ENCODE peak calls at places on chromosomes 5 and 9, in ten cellular contexts. J, T, O, S, H, K, D, U, Q and M are unnamed samples.

GRCh38 chr9:80842383-80842782 is 847.0 kb downstream of the TLE1 start:
- DNase-seq in O (peak; percentile 7), Q (peak; percentile 22), H (no peak), S (no peak), J (no peak), K (no peak), T (no peak), D (peak; percentile 3), U (no peak), M (no peak)

GRCh38 chr5:97624861-97625260 is 441.8 kb upstream of the RIOK2 start:
- DNase-seq in D (no peak), U (no peak), O (peak; percentile 71), J (no peak), K (no peak), Q (no peak), T (no peak), H (no peak), S (no peak), M (no peak)

GRCh38 chr5:1048162-1048721 is 39.6 kb downstream of the NKD2 start:
- DNase-seq in J (no peak), S (no peak), Q (no peak), T (no peak), O (no peak), U (no peak), H (no peak), D (no peak), K (no peak), M (no peak)

GRCh38 chr9:137630126-137630525 is 11.3 kb downstream of the EHMT1 start:
- DNase-seq in T (no peak), U (no peak), J (no peak), D (no peak), Q (no peak), O (no peak), S (no peak), K (no peak), H (no peak), M (no peak)

GRCh38 chr5:158375531-158375930 is 516.6 kb upstream of the CLINT1 start:
- DNase-seq in Q (no peak), J (no peak), K (no peak), T (no peak), H (no peak), U (no peak), O (no peak), S (no peak), D (no peak), M (no peak)

GRCh38 chr9:110213413-110214044 is 5.6 kb upstream of the C9orf152 start:
- DNase-seq in Q (no peak), D (no peak), U (no peak), T (no peak), O (no peak), K (no peak), S (no peak), J (no peak), H (no peak), M (no peak)

GRCh38 chr5:174489920-174490597 is 234.3 kb upstream of the MSX2 start:
- DNase-seq in T (no peak), U (no peak), K (no peak), J (no peak), O (no peak), H (no peak), D (no peak), S (no peak), Q (no peak), M (no peak)

GRCh38 chr5:149887622-149888183 is 56.9 kb downstream of the PDE6A start:
- DNase-seq in Q (peak; percentile 56), D (peak; percentile 86), H (no peak), U (no peak), K (peak; percentile 83), J (no peak), O (peak; percentile 90), S (no peak), T (no peak), M (no peak)

GRCh38 chr9:109035684-109036423 is 22.6 kb upstream of the CTNNAL1 start:
- DNase-seq in T (no peak), J (no peak), D (peak; percentile 94), K (peak; percentile 86), U (no peak), O (peak; percentile 91), Q (peak; percentile 78), S (no peak), H (no peak), M (no peak)

GRCh38 chr5:147780924-147781530 is 1.5 kb downstream of the JAKMIP2 start:
- DNase-seq in U (no peak), O (no peak), D (no peak), H (no peak), T (no peak), S (no peak), K (no peak), J (no peak), Q (no peak), M (no peak)

GRCh38 chr5:58849995-58850667 is 267.3 kb downstream of the RAB3C start:
- DNase-seq in S (no peak), T (no peak), D (peak; percentile 57), J (peak; percentile 38), Q (peak; percentile 57), H (no peak), U (peak; percentile 28), O (peak; percentile 47), K (peak; percentile 23), M (no peak)

GRCh38 chr5:57753446-57753845 is 270.8 kb upstream of the ACTBL2 start:
- DNase-seq in O (no peak), U (no peak), Q (no peak), K (no peak), J (no peak), H (no peak), T (no peak), S (no peak), D (no peak), M (no peak)

GRCh38 chr5:150295741-150296486 is 6.3 kb upstream of the CAMK2A start:
- DNase-seq in D (no peak), H (no peak), O (no peak), T (no peak), U (no peak), K (no peak), S (no peak), Q (no peak), J (no peak), M (no peak)

GRCh38 chr5:111530298-111530740 is 18.0 kb upstream of the STARD4 start:
- DNase-seq in S (peak; percentile 88), D (peak; percentile 78), O (no peak), K (peak; percentile 81), U (no peak), J (no peak), T (peak; percentile 47), Q (no peak), H (peak; percentile 82), M (peak; percentile 52)

GRCh38 chr5:66864240-66864884 is 268.2 kb downstream of the MAST4 start:
- DNase-seq in D (peak; percentile 52), O (peak; percentile 72), S (no peak), U (peak; percentile 40), K (no peak), T (no peak), Q (peak; percentile 76), J (no peak), H (no peak), M (peak; percentile 5)

GRCh38 chr9:100428871-100429654 is 2.1 kb downstream of the MSANTD3 start:
- DNase-seq in S (no peak), J (no peak), H (peak; percentile 16), Q (peak; percentile 99), U (no peak), K (peak; percentile 94), T (no peak), D (peak; percentile 100), O (peak; percentile 100), M (no peak)

GRCh38 chr5:178786859-178787499 is 56.5 kb upstream of the ZNF354A start:
- DNase-seq in T (no peak), H (no peak), S (no peak), U (no peak), Q (peak; percentile 43), J (no peak), K (peak; percentile 93), D (peak; percentile 84), O (peak; percentile 9), M (no peak)

GRCh38 chr5:98110270-98110669 is 663.2 kb upstream of the RGMB start:
- DNase-seq in S (no peak), D (peak; percentile 94), O (peak; percentile 82), T (no peak), H (no peak), J (no peak), U (no peak), Q (peak; percentile 94), K (no peak), M (no peak)